ENCODE peak calls at places on chromosomes 5 and 9, in eight cellular contexts. M, S, Z, F, D, R, I and L are unnamed samples.

GRCh38 chr5:1840741-1841521 is 39.7 kb downstream of the NDUFS6 start:
- DNase-seq in D (no peak), I (no peak), Z (no peak), R (no peak), F (no peak), S (no peak), M (no peak), L (no peak)

GRCh38 chr5:170745481-170746061 is 38.0 kb upstream of the GABRP start:
- DNase-seq in S (peak; percentile 57), F (no peak), I (no peak), M (peak; percentile 35), D (no peak), Z (no peak), R (no peak), L (no peak)

GRCh38 chr5:158010831-158011230 is 151.9 kb upstream of the CLINT1 start:
- DNase-seq in R (no peak), D (no peak), Z (no peak), I (no peak), M (no peak), S (no peak), F (no peak), L (no peak)

GRCh38 chr9:109181284-109181683 is 14.2 kb upstream of the FRRS1L start:
- DNase-seq in Z (peak; percentile 75), D (no peak), M (no peak), R (no peak), F (no peak), I (no peak), S (no peak), L (no peak)

GRCh38 chr5:163564321-163564924 is 59.0 kb downstream of the MAT2B start:
- DNase-seq in R (no peak), S (peak; percentile 68), D (peak; percentile 81), M (peak; percentile 65), F (peak; percentile 29), I (peak; percentile 11), Z (peak; percentile 68), L (no peak)

GRCh38 chr5:115542076-115542475 is 2.5 kb downstream of the FEM1C start:
- DNase-seq in Z (no peak), S (no peak), F (no peak), M (no peak), D (no peak), R (no peak), I (no peak), L (no peak)

GRCh38 chr5:178797101-178797521 is 62.6 kb upstream of the ZNF354B start:
- DNase-seq in F (no peak), I (no peak), S (no peak), D (no peak), R (no peak), Z (peak; percentile 31), M (no peak), L (no peak)

GRCh38 chr5:5014836-5015235 is 125.3 kb upstream of the ADAMTS16 start:
- DNase-seq in R (no peak), D (no peak), M (no peak), S (peak; percentile 82), F (no peak), Z (no peak), I (no peak), L (peak; percentile 79)